ENCODE peak calls at places on chromosome 2, in six cellular contexts. One of them, this sample, is unnamed.

GRCh38 chr2:119772128-119772527 is 12.4 kb downstream of the PTPN4 start:
- DNase-seq in neuronal stem cell: no peak
- DNase-seq in H1: no peak
- DNase-seq in H9: no peak
- DNase-seq in trophoblast cell: no peak
- DNase-seq in mesenchymal stem cell: no peak
- DNase-seq in this sample: peak; percentile 56

GRCh38 chr2:232876071-232876977 is 6.3 kb downstream of the SNORC start:
- DNase-seq in neuronal stem cell: peak; percentile 24
- DNase-seq in H1: no peak
- DNase-seq in H9: no peak
- DNase-seq in trophoblast cell: peak; percentile 21
- DNase-seq in mesenchymal stem cell: no peak
- DNase-seq in this sample: no peak

GRCh38 chr2:1809726-1810125 is 65.4 kb upstream of the PXDN start:
- DNase-seq in neuronal stem cell: no peak
- DNase-seq in H1: no peak
- DNase-seq in H9: no peak
- DNase-seq in trophoblast cell: no peak
- DNase-seq in mesenchymal stem cell: no peak
- DNase-seq in this sample: no peak

GRCh38 chr2:121386707-121387106 is 101.7 kb upstream of the TFCP2L1 start:
- DNase-seq in neuronal stem cell: no peak
- DNase-seq in H1: no peak
- DNase-seq in H9: no peak
- DNase-seq in trophoblast cell: no peak
- DNase-seq in mesenchymal stem cell: peak; percentile 60
- DNase-seq in this sample: peak; percentile 76

GRCh38 chr2:70523996-70524965 is 29.3 kb downstream of the TGFA start:
- DNase-seq in neuronal stem cell: no peak
- DNase-seq in H1: peak; percentile 21
- DNase-seq in H9: peak; percentile 65
- DNase-seq in trophoblast cell: peak; percentile 50
- DNase-seq in mesenchymal stem cell: no peak
- DNase-seq in this sample: peak; percentile 34

GRCh38 chr2:189467593-189467992 is 26.3 kb downstream of the WDR75 start:
- DNase-seq in neuronal stem cell: no peak
- DNase-seq in H1: no peak
- DNase-seq in H9: no peak
- DNase-seq in trophoblast cell: no peak
- DNase-seq in mesenchymal stem cell: no peak
- DNase-seq in this sample: no peak

GRCh38 chr2:196077821-196078220 is 9.2 kb upstream of the DNAH7 start:
- DNase-seq in neuronal stem cell: no peak
- DNase-seq in H1: no peak
- DNase-seq in H9: no peak
- DNase-seq in trophoblast cell: no peak
- DNase-seq in mesenchymal stem cell: peak; percentile 21
- DNase-seq in this sample: peak; percentile 49

GRCh38 chr2:241308267-241308666 is 7.2 kb downstream of the HDLBP start:
- DNase-seq in neuronal stem cell: no peak
- DNase-seq in H1: no peak
- DNase-seq in H9: no peak
- DNase-seq in trophoblast cell: no peak
- DNase-seq in mesenchymal stem cell: no peak
- DNase-seq in this sample: no peak

GRCh38 chr2:39685135-39685534 is 19.4 kb downstream of the TMEM178A start:
- DNase-seq in neuronal stem cell: no peak
- DNase-seq in H1: no peak
- DNase-seq in H9: no peak
- DNase-seq in trophoblast cell: no peak
- DNase-seq in mesenchymal stem cell: no peak
- DNase-seq in this sample: no peak

GRCh38 chr2:108128226-108128786 is 111.5 kb upstream of the SULT1C3 start:
- DNase-seq in neuronal stem cell: no peak
- DNase-seq in H1: no peak
- DNase-seq in H9: no peak
- DNase-seq in trophoblast cell: no peak
- DNase-seq in mesenchymal stem cell: no peak
- DNase-seq in this sample: no peak

GRCh38 chr2:85326406-85326945 is 1.3 kb downstream of the TGOLN2 start:
- DNase-seq in neuronal stem cell: no peak
- DNase-seq in H1: no peak
- DNase-seq in H9: no peak
- DNase-seq in trophoblast cell: peak; percentile 38
- DNase-seq in mesenchymal stem cell: peak; percentile 30
- DNase-seq in this sample: peak; percentile 43

GRCh38 chr2:226915846-226916360 is 80.0 kb downstream of the RHBDD1 start:
- DNase-seq in neuronal stem cell: no peak
- DNase-seq in H1: no peak
- DNase-seq in H9: no peak
- DNase-seq in trophoblast cell: peak; percentile 93
- DNase-seq in mesenchymal stem cell: peak; percentile 77
- DNase-seq in this sample: peak; percentile 90

DNA sequence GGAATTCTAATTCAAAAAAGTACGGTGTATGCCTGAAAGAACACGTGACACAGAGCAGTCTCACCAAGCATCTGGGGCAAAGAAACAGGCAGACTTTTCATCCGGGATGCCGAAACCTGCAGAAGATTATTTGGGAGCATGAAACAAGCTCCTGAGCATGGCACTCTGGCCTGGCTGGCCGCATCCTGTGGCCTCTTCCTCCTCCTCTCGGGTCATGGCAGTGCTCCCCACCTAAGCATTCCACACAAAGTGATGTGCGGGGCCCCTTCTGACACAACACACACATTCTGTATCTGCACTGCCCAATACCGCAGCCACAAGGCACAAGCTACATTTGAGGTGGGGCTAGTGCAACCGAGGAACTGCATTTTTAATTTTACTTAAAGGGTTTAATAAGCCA is 380.8 kb downstream of the NBAS start:
- DNase-seq in neuronal stem cell: no peak
- DNase-seq in H1: no peak
- DNase-seq in H9: no peak
- DNase-seq in trophoblast cell: no peak
- DNase-seq in mesenchymal stem cell: no peak
- DNase-seq in this sample: no peak
- H3K4me2 ChIP-seq in neuronal stem cell: no peak overlapping the region
- H3K4me2 ChIP-seq in H1: no peak overlapping the region
- H3K4me2 ChIP-seq in H9: no peak overlapping the region
- H3K4me2 ChIP-seq in trophoblast cell: no peak overlapping the region
- H3K4me2 ChIP-seq in mesenchymal stem cell: no peak overlapping the region
- H3K4me2 ChIP-seq in this sample: no peak overlapping the region

GRCh38 chr2:134433934-134434333 is 180.1 kb downstream of the MGAT5 start:
- DNase-seq in neuronal stem cell: no peak
- DNase-seq in H1: no peak
- DNase-seq in H9: no peak
- DNase-seq in trophoblast cell: no peak
- DNase-seq in mesenchymal stem cell: no peak
- DNase-seq in this sample: no peak

GRCh38 chr2:134433469-134433868 is 179.6 kb downstream of the MGAT5 start:
- DNase-seq in neuronal stem cell: no peak
- DNase-seq in H1: no peak
- DNase-seq in H9: no peak
- DNase-seq in trophoblast cell: no peak
- DNase-seq in mesenchymal stem cell: no peak
- DNase-seq in this sample: no peak

GRCh38 chr2:134436706-134437105 is 182.8 kb downstream of the MGAT5 start:
- DNase-seq in neuronal stem cell: no peak
- DNase-seq in H1: no peak
- DNase-seq in H9: no peak
- DNase-seq in trophoblast cell: no peak
- DNase-seq in mesenchymal stem cell: no peak
- DNase-seq in this sample: peak; percentile 16

GRCh38 chr2:134435936-134436335 is 182.1 kb downstream of the MGAT5 start:
- DNase-seq in neuronal stem cell: no peak
- DNase-seq in H1: no peak
- DNase-seq in H9: no peak
- DNase-seq in trophoblast cell: peak; percentile 83
- DNase-seq in mesenchymal stem cell: no peak
- DNase-seq in this sample: no peak

DNA sequence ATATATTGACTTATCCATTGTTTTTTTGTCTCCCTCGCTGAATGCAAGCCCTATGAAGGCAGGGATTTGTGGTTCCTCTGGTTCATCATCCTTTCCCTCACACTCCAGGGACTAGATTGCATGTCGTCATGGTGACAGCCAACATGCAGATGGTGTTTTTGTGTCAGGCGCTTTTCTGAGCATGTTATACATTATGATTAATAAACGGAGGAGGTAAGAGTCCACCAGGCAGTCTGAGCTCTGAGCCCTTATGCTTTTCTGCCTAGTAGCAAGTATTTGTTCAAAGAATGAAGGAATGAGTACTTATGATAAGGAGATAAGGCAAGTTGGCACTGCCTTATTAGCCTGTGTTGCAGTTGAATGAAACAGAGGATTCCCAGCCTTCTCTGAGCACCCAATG is 181.6 kb downstream of the MGAT5 start:
- DNase-seq in neuronal stem cell: no peak
- DNase-seq in H1: no peak
- DNase-seq in H9: no peak
- DNase-seq in trophoblast cell: peak; percentile 88
- DNase-seq in mesenchymal stem cell: no peak
- DNase-seq in this sample: no peak
- H4K91ac ChIP-seq in neuronal stem cell: no peak overlapping the region
- H4K91ac ChIP-seq in H1: no peak overlapping the region
- H4K91ac ChIP-seq in H9: no peak overlapping the region
- H4K91ac ChIP-seq in trophoblast cell: no peak overlapping the region
- H4K91ac ChIP-seq in mesenchymal stem cell: no peak overlapping the region
- H4K91ac ChIP-seq in this sample: no peak overlapping the region

DNA sequence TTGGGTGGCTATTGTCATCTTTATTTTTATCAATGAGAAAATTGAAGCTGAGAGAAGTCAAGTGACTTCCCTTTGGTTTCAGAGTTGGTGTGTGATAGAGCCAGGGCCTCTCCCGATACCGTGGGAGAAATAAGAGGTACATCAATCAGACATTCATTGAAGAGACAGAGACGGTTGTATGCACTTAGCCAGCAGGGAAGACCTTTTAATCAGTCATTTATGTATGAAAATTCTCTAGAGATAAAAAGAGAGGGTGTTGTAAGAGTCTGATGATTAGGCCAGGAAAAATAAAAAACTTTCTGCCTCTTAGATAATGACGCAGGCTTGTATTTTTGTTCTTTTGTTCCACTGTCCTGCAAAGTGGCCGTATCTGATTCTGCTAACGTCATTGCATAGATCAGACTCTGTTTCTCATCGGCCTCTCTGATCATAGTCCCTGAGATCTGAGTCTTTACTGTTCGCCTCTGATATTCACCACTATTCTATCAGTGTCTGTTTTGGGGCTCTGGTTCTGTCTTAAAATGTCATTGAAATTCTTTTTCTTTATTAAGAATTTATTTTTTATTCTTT is 50.6 kb downstream of the QPCT start:
- DNase-seq in neuronal stem cell: no peak
- DNase-seq in H1: no peak
- DNase-seq in H9: no peak
- DNase-seq in trophoblast cell: no peak
- DNase-seq in mesenchymal stem cell: no peak
- DNase-seq in this sample: no peak
- H3K4me2 ChIP-seq in neuronal stem cell: no peak overlapping the region
- H3K4me2 ChIP-seq in H1: no peak overlapping the region
- H3K4me2 ChIP-seq in H9: no peak overlapping the region
- H3K4me2 ChIP-seq in trophoblast cell: no peak overlapping the region
- H3K4me2 ChIP-seq in mesenchymal stem cell: no peak overlapping the region
- H3K4me2 ChIP-seq in this sample: no peak overlapping the region

DNA sequence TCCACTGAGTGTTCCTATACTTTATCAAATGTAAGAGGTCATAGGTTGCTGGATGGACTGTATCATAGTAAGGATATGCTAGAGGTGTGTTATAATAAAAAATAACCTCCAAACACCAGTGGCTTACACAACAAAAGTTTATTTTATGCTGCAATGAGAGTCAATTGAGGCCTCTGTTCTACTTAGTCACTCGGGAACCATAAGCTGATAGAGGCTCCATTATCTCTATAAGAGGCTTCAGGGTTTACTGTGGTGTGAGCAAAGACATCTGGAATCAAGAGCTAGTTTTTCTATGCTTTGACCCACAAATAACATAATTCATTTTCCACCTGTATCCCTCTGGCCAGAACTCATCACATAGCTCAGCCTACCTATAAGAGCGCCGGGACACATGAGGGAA is 47.5 kb upstream of the NEMP2 start:
- DNase-seq in neuronal stem cell: no peak
- DNase-seq in H1: no peak
- DNase-seq in H9: no peak
- DNase-seq in trophoblast cell: no peak
- DNase-seq in mesenchymal stem cell: no peak
- DNase-seq in this sample: no peak
- H4K91ac ChIP-seq in neuronal stem cell: no peak overlapping the region
- H4K91ac ChIP-seq in H1: no peak overlapping the region
- H4K91ac ChIP-seq in H9: no peak overlapping the region
- H4K91ac ChIP-seq in trophoblast cell: no peak overlapping the region
- H4K91ac ChIP-seq in mesenchymal stem cell: no peak overlapping the region
- H4K91ac ChIP-seq in this sample: no peak overlapping the region

GRCh38 chr2:73218298-73218697 is 4.3 kb downstream of the SMYD5 start:
- DNase-seq in neuronal stem cell: no peak
- DNase-seq in H1: no peak
- DNase-seq in H9: no peak
- DNase-seq in trophoblast cell: peak; percentile 25
- DNase-seq in mesenchymal stem cell: peak; percentile 43
- DNase-seq in this sample: peak; percentile 59
- H3K4me2 ChIP-seq in neuronal stem cell: no peak overlapping the region
- H3K4me2 ChIP-seq in H1: no peak overlapping the region
- H3K4me2 ChIP-seq in H9: no peak overlapping the region
- H3K4me2 ChIP-seq in trophoblast cell: no peak overlapping the region
- H3K4me2 ChIP-seq in mesenchymal stem cell: no peak overlapping the region
- H3K4me2 ChIP-seq in this sample: no peak overlapping the region

DNA sequence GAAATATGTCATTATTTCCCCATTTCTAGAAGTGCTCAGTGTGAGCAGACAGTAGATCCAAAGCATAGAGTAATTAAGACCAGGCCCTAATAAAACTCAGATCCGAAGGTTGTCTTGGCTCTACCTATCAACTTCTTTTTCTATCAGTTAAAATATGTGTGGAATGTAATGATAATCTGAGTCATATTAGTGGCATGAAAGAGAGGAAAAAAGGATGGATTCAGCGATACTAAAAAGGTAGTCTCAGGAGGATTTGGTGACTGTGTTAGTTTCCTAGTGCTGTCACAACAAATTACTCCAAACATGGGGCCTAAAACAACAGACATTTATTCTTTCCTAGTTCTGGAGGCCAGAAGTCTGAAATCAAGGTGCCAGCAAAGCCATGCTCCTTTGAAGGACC is 103.7 kb upstream of the NABP1 start:
- DNase-seq in neuronal stem cell: no peak
- DNase-seq in H1: no peak
- DNase-seq in H9: no peak
- DNase-seq in trophoblast cell: no peak
- DNase-seq in mesenchymal stem cell: no peak
- DNase-seq in this sample: no peak
- H4K91ac ChIP-seq in neuronal stem cell: no peak overlapping the region
- H4K91ac ChIP-seq in H1: no peak overlapping the region
- H4K91ac ChIP-seq in H9: no peak overlapping the region
- H4K91ac ChIP-seq in trophoblast cell: no peak overlapping the region
- H4K91ac ChIP-seq in mesenchymal stem cell: no peak overlapping the region
- H4K91ac ChIP-seq in this sample: peak overlapping the region; percentile 41

GRCh38 chr2:144462266-144462665 is 57.7 kb downstream of the ZEB2 start:
- DNase-seq in neuronal stem cell: no peak
- DNase-seq in H1: no peak
- DNase-seq in H9: no peak
- DNase-seq in trophoblast cell: no peak
- DNase-seq in mesenchymal stem cell: no peak
- DNase-seq in this sample: no peak
- H3K4me2 ChIP-seq in neuronal stem cell: no peak overlapping the region
- H3K4me2 ChIP-seq in H1: no peak overlapping the region
- H3K4me2 ChIP-seq in H9: no peak overlapping the region
- H3K4me2 ChIP-seq in trophoblast cell: no peak overlapping the region
- H3K4me2 ChIP-seq in mesenchymal stem cell: no peak overlapping the region
- H3K4me2 ChIP-seq in this sample: no peak overlapping the region

This sample was measured in IMR-90.